ENCODE peak calls at places on chromosomes 4 and X, in five cellular contexts. L is tibial artery; H is breast epithelium; J is effector memory CD4-positive, alpha-beta T cell; B is DND-41. Z is an unnamed sample.

GRCh38 chr4:152015597-152016324 is 255.0 kb upstream of the GATB start:
- DNase-seq in L (no peak), H (no peak), J (no peak), B (no peak), Z (no peak)

GRCh38 chr4:48093949-48094550 is 40.0 kb downstream of the TXK start:
- DNase-seq in L (no peak), H (no peak), J (no peak), B (no peak), Z (no peak)

GRCh38 chr4:106587558-106587957 is 219.0 kb upstream of the GIMD1 start:
- DNase-seq in L (no peak), H (no peak), J (no peak), B (no peak), Z (no peak)

GRCh38 chrX:67652581-67652980 is 108.8 kb downstream of the AR start:
- DNase-seq in L (no peak), H (no peak), J (no peak), B (no peak), Z (no peak)

GRCh38 chrX:3636803-3637202 is 76.6 kb downstream of the PRKX start:
- DNase-seq in L (no peak), H (no peak), J (no peak), B (no peak), Z (no peak)

GRCh38 chrX:23902419-23902818 is 5.3 kb downstream of the APOO start:
- DNase-seq in L (no peak), H (no peak), J (no peak), B (no peak), Z (no peak)

GRCh38 chrX:23838953-23839352 is 56.0 kb downstream of the SAT1 start:
- DNase-seq in L (no peak), H (no peak), J (no peak), B (no peak), Z (no peak)

GRCh38 chr4:107213410-107213809 is 177.3 kb upstream of the DKK2 start:
- DNase-seq in L (no peak), H (no peak), J (no peak), B (no peak), Z (no peak)

GRCh38 chr4:1035510-1035909 is 24.1 kb downstream of the FGFRL1 start:
- DNase-seq in L (no peak), H (peak), J (no peak), B (no peak), Z (no peak)

GRCh38 chrX:50492720-50493119 is 22.1 kb upstream of the DGKK start:
- DNase-seq in L (no peak), H (no peak), J (no peak), B (no peak), Z (no peak)

GRCh38 chrX:54640721-54641120 is 110.7 kb downstream of the GNL3L start:
- DNase-seq in L (no peak), H (peak), J (no peak), B (no peak), Z (no peak)

GRCh38 chr4:130849985-130850632 is 1754.2 kb downstream of the C4orf33 start:
- DNase-seq in L (no peak), H (no peak), J (no peak), B (no peak), Z (no peak)

GRCh38 chrX:115940348-115940747 is 230.2 kb upstream of the AGTR2 start:
- DNase-seq in L (no peak), H (no peak), J (no peak), B (no peak), Z (no peak)

GRCh38 chr4:121217385-121217784 is 53.3 kb upstream of the TNIP3 start:
- DNase-seq in L (no peak), H (no peak), J (no peak), B (no peak), Z (no peak)

GRCh38 chr4:966266-967112 is 6.9 kb downstream of the DGKQ start:
- DNase-seq in L (no peak), H (no peak), J (no peak), B (no peak), Z (no peak)

GRCh38 chrX:5681159-5681558 is 547.5 kb downstream of the NLGN4X start:
- DNase-seq in L (no peak), H (no peak), J (no peak), B (no peak), Z (peak)

GRCh38 chrX:15947648-15948317 is 93.2 kb upstream of the AP1S2 start:
- DNase-seq in L (no peak), H (no peak), J (no peak), B (no peak), Z (no peak)

GRCh38 chrX:40140706-40141499 is 43.1 kb upstream of the BCOR start:
- DNase-seq in L (peak), H (peak), J (no peak), B (no peak), Z (no peak)

GRCh38 chr4:23924556-23924955 is 34.7 kb upstream of the PPARGC1A start:
- DNase-seq in L (no peak), H (no peak), J (no peak), B (no peak), Z (no peak)

GRCh38 chrX:23380581-23380980 is 45.9 kb downstream of the PTCHD1 start:
- DNase-seq in L (no peak), H (no peak), J (no peak), B (no peak), Z (no peak)

GRCh38 chr4:80237992-80238391 is 28.5 kb upstream of the FGF5 start:
- DNase-seq in L (no peak), H (no peak), J (no peak), B (no peak), Z (no peak)

GRCh38 chr4:140027135-140027534 is 126.8 kb downstream of the MAML3 start:
- DNase-seq in L (no peak), H (no peak), J (no peak), B (no peak), Z (no peak)

GRCh38 chrX:129529685-129530281 is 6.5 kb upstream of the SMARCA1 start:
- DNase-seq in L (no peak), H (no peak), J (no peak), B (no peak), Z (no peak)

GRCh38 chr4:165106518-165106917 is 6.1 kb downstream of the TMEM192 start:
- DNase-seq in L (no peak), H (no peak), J (no peak), B (no peak), Z (no peak)

GRCh38 chrX:16222123-16222522 is 54.8 kb downstream of the MAGEB17 start:
- DNase-seq in L (no peak), H (no peak), J (no peak), B (no peak), Z (no peak)

DNA sequence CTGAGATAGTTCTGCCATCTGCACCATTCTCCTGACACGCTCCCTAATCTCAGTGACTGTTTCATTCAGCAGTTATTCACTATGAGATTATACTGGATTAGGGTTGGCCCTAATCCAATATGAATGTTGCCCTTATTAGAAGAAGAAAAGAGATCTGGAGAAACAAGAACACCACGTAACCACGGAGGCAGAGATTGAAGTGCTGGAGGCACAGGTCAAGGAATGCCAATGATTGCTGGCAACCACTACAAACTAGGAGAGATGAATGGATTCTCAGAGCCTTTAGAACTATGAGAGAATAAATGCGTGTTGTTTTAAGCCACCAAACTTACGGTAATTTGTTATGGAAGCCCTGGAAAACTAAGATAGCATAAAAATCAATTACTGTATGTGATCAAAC is 7.3 kb downstream of the ACOX3 start:
- DNase-seq in L (no peak), H (no peak), J (no peak), B (no peak), Z (no peak)
- H3K4me3 ChIP-seq in L (no peak), H (no peak), J (no peak), B (no peak), Z (no peak)

GRCh38 chr4:2746891-2747695 is 9.0 kb downstream of the TNIP2 start:
- DNase-seq in L (no peak), H (no peak), J (no peak), B (no peak), Z (no peak)
- H3K4me3 ChIP-seq in L (no peak), H (no peak), J (no peak), B (no peak), Z (no peak)

DNA sequence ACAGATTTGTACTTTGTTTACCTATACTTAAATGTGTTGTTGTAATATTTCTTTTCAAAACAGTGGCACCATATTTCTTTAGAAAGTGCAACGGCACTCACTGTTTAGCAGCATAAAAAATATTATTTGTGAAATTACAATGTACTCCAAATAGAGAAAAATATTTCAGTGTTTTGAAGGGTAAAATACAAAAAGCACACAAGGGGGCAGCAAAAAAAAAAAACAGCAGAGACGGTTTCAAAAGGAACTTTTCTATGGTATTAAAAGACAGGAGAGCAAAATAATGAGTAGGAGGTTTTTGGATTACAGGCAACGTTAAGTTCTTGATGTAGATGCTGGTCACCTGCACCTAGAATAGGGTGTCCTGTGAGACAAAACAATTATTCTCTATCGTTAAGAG is 2.0 kb downstream of the NUDT11 start:
- DNase-seq in L (no peak), H (no peak), J (no peak), B (no peak), Z (peak)
- H3K4me3 ChIP-seq in L (no peak), H (no peak), J (no peak), B (no peak), Z (no peak)

GRCh38 chrX:136781180-136781797 is 557 bp upstream of the ARHGEF6 start:
- DNase-seq in L (no peak), H (no peak), J (no peak), B (peak), Z (no peak)
- H3K4me3 ChIP-seq in L (peak), H (peak), J (peak), B (peak), Z (peak)

DNA sequence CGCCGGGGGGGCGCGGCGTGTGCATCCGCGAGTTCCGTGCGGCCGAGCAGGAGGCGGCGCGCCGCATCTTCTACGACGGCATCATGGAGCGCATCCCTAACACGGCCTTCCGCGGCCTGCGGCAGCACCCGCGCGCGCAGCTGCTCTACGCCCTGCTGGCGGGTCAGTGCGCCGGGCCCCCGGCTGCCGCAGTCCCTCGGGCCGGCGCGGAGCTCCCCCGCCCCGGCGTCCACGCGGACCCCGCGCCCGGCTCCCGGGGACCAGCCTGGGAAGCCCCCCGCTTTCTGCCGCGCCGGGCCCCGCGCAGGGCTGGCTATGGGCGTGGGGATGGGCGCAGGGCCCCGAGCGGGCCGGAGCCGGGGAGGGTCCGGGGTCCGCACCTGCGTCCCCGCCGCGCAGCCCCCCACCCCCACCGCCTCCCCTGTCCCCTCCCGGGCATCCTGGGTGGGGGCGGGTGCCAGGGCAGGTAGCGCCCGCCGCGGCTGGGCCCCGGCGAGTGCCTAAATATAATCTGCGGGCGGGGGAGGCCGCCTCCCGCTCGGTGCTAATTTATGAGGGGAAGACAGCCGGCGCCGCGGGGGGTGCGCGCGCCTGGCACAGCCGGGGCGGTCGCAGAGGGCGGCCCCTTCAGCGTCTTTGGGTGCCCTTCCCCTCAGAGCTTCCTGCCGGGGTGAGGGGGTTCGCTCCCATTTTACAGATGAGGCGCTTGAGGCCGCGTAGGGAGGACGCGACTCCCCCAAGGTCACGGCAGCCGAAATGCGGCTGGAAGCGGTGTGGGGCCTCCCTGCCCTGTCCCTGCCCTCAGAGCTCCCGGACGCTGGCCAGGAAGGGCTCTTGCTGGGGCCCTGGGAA is 825 bp downstream of the NAT8L start:
- DNase-seq in L (no peak), H (no peak), J (no peak), B (no peak), Z (no peak)
- H3K4me3 ChIP-seq in L (peak), H (peak), J (no peak), B (no peak), Z (peak)

GRCh38 chr4:185237185-185237584 is 27.8 kb downstream of the SNX25 start:
- DNase-seq in L (no peak), H (no peak), J (no peak), B (no peak), Z (no peak)
- H3K4me3 ChIP-seq in L (no peak), H (no peak), J (no peak), B (no peak), Z (no peak)

DNA sequence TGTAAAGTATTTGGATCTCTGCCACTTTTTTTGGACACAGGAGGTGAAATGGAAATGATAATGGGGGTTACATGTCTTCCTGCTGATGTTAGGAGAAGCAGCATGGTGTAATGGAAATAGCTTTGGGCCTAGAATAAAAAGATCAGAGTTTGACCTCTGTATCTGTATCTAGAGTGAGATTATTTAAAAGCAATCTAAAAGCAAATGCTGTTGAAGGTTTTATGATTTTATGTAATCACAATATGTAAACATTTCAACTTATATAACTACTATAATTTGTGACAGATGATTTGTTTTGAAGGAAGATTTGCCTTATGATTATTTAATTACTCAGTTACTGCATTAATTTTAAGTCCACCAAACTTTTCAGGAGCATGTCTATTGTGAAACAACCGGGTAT is 3.4 kb downstream of the COL4A5 start:
- DNase-seq in L (no peak), H (no peak), J (no peak), B (no peak), Z (no peak)
- H3K4me3 ChIP-seq in L (peak), H (no peak), J (no peak), B (no peak), Z (no peak)

DNA sequence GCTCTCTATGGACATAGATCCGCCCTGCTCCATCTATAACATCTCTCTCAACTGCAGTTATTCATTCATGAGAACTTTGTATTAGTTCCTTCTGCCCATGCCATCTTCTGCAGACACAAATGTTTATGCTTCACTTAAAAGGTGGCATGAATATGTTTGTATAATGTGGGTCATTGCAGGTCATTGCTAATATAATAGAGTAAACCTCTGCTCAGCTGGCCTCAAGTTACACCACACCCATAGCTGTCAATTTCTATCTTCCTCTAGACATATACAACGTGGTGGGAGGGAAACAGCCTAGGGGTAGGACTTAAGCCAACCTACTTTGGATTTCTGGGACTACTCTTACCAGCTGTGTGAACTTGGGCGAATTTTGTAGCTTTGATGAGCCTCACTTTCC is 129.8 kb downstream of the ATXN3L start:
- DNase-seq in L (no peak), H (no peak), J (no peak), B (no peak), Z (no peak)
- H3K4me3 ChIP-seq in L (no peak), H (no peak), J (no peak), B (no peak), Z (no peak)

GRCh38 chr4:4426511-4427477 is 39.9 kb downstream of the NSG1 start:
- DNase-seq in L (no peak), H (no peak), J (no peak), B (no peak), Z (no peak)
- H3K4me3 ChIP-seq in L (no peak), H (no peak), J (no peak), B (no peak), Z (no peak)

GRCh38 chr4:123418486-123418931 is 21.9 kb downstream of the SPRY1 start:
- DNase-seq in L (no peak), H (peak), J (no peak), B (peak), Z (no peak)
- H3K4me3 ChIP-seq in L (no peak), H (peak), J (no peak), B (no peak), Z (no peak)

Z was measured in Jurkat, Clone E6-1.